ENCODE peak calls at places on chromosomes 16 and 17, in five cellular contexts. G, O, K, L and A are unnamed samples.

GRCh38 chr16:56848955-56849689 is 15.9 kb upstream of the SLC12A3 start:
- DNase-seq in G (no peak), O (no peak), K (no peak), L (peak), A (no peak)

GRCh38 chr16:67413978-67414891 is 2.0 kb downstream of the ZDHHC1 start:
- DNase-seq in G (no peak), O (no peak), K (no peak), L (no peak), A (no peak)

GRCh38 chr16:84829168-84829965 is 9.6 kb downstream of the CRISPLD2 start:
- DNase-seq in G (no peak), O (no peak), K (no peak), L (no peak), A (peak)

GRCh38 chr17:17401271-17401781 is 75.5 kb upstream of the MED9 start:
- DNase-seq in G (no peak), O (no peak), K (no peak), L (no peak), A (no peak)

GRCh38 chr17:81083125-81083765 is 48.3 kb downstream of the BAIAP2 start:
- DNase-seq in G (no peak), O (no peak), K (no peak), L (no peak), A (no peak)

GRCh38 chr17:14427914-14428639 is 127.2 kb downstream of the HS3ST3B1 start:
- DNase-seq in G (peak), O (no peak), K (peak), L (no peak), A (no peak)

GRCh38 chr17:17495448-17496188 is 577 bp downstream of the RASD1 start:
- DNase-seq in G (peak), O (peak), K (peak), L (no peak), A (no peak)

GRCh38 chr17:13931752-13932477 is 137.4 kb upstream of the COX10 start:
- DNase-seq in G (no peak), O (no peak), K (no peak), L (no peak), A (no peak)

GRCh38 chr16:9053006-9053601 is 38.3 kb upstream of the HAPSTR1 start:
- DNase-seq in G (peak), O (no peak), K (no peak), L (no peak), A (no peak)

GRCh38 chr17:29619251-29619650 is 3.5 kb downstream of the CORO6 start:
- DNase-seq in G (no peak), O (no peak), K (no peak), L (no peak), A (no peak)

GRCh38 chr16:3088925-3089716 is 10.0 kb downstream of the ZSCAN10 start:
- DNase-seq in G (no peak), O (no peak), K (no peak), L (no peak), A (no peak)

GRCh38 chr16:17261197-17261858 is 209.4 kb downstream of the XYLT1 start:
- DNase-seq in G (no peak), O (no peak), K (no peak), L (no peak), A (no peak)

GRCh38 chr16:3015865-3016521 is 2.0 kb downstream of the CLDN6 start:
- DNase-seq in G (no peak), O (no peak), K (no peak), L (no peak), A (no peak)

GRCh38 chr16:70324998-70325765 is 21.5 kb upstream of the DDX19A start:
- DNase-seq in G (no peak), O (no peak), K (no peak), L (no peak), A (no peak)

GRCh38 chr16:85534536-85535351 is 78.4 kb upstream of the GSE1 start:
- DNase-seq in G (no peak), O (no peak), K (no peak), L (no peak), A (no peak)

GRCh38 chr17:412211-413015 is 59.8 kb upstream of the RPH3AL start:
- DNase-seq in G (peak), O (no peak), K (peak), L (no peak), A (no peak)

GRCh38 chr16:20598832-20599469 is 22.8 kb upstream of the ACSM2B start:
- DNase-seq in G (no peak), O (no peak), K (no peak), L (no peak), A (no peak)

GRCh38 chr17:79932907-79933306 is 93.7 kb upstream of the CBX4 start:
- DNase-seq in G (no peak), O (no peak), K (no peak), L (no peak), A (no peak)

GRCh38 chr17:13869301-13869700 is 200.0 kb upstream of the COX10 start:
- DNase-seq in G (no peak), O (no peak), K (no peak), L (no peak), A (no peak)

GRCh38 chr17:19651461-19652238 is 3.1 kb downstream of the ALDH3A2 start:
- DNase-seq in G (no peak), O (no peak), K (no peak), L (no peak), A (no peak)

GRCh38 chr17:67221062-67221998 is 23.7 kb downstream of the HELZ start:
- DNase-seq in G (peak), O (no peak), K (no peak), L (no peak), A (no peak)

GRCh38 chr17:13351046-13351445 is 250.7 kb downstream of the HS3ST3A1 start:
- DNase-seq in G (no peak), O (no peak), K (no peak), L (no peak), A (peak)

GRCh38 chr16:29316673-29317237 is 89.8 kb downstream of the NPIPB11 start:
- DNase-seq in G (no peak), O (no peak), K (no peak), L (no peak), A (no peak)

GRCh38 chr16:51149251-51149661 is 1.8 kb downstream of the SALL1 start:
- DNase-seq in G (peak), O (no peak), K (no peak), L (no peak), A (no peak)

GRCh38 chr16:87392823-87393679 is 915 bp downstream of the MAP1LC3B start:
- DNase-seq in G (peak), O (no peak), K (peak), L (no peak), A (no peak)

GRCh38 chr17:57084361-57084801 is 665 bp upstream of the AKAP1 start:
- DNase-seq in G (no peak), O (no peak), K (no peak), L (no peak), A (no peak)

GRCh38 chr17:74924250-74924948 is at the start of gene OTOP2:
- DNase-seq in G (no peak), O (no peak), K (no peak), L (no peak), A (no peak)

GRCh38 chr16:23188911-23189310 is 6.4 kb downstream of the SCNN1G start:
- DNase-seq in G (no peak), O (no peak), K (no peak), L (no peak), A (no peak)

GRCh38 chr17:67617304-67617899 is 100.3 kb upstream of the NOL11 start:
- DNase-seq in G (no peak), O (no peak), K (no peak), L (no peak), A (no peak)